ENCODE peak calls at places on chromosomes 2 and 18, in five cellular contexts. H is PC-3; K is stimulated activated naive B cell treated with anti-CD40 and anti-IgM and Interleukin-4, amounts not matched to agents 10 μg/mL and 1 μg/mL and 100 μg/mL, for 72 hours; Q is AG08395; E is naive thymus-derived CD4-positive, alpha-beta T cell. T is an unnamed sample.

GRCh38 chr18:73235921-73236320 is 368.1 kb upstream of the NETO1 start:
- DNase-seq in H (peak), E (no peak), Q (no peak), K (no peak), T (no peak)

GRCh38 chr2:113217455-113218282 is 43.9 kb downstream of the PSD4 start:
- DNase-seq in K (no peak), Q (no peak), H (no peak), E (no peak), T (no peak)

GRCh38 chr2:12169060-12169406 is 422.6 kb downstream of the LPIN1 start:
- DNase-seq in K (no peak), H (no peak), Q (peak), E (no peak), T (no peak)

GRCh38 chr2:36702781-36703180 is 6.3 kb downstream of the VIT start:
- DNase-seq in K (no peak), E (no peak), Q (no peak), H (no peak), T (no peak)

GRCh38 chr18:51537487-51537886 is 340.0 kb upstream of the MEX3C start:
- DNase-seq in Q (no peak), K (no peak), H (peak), E (no peak), T (no peak)

GRCh38 chr2:104378853-104379374 is 475.0 kb upstream of the POU3F3 start:
- DNase-seq in K (peak), Q (peak), E (peak), H (no peak), T (no peak)

GRCh38 chr18:6249788-6250187 is 164.9 kb downstream of the L3MBTL4 start:
- DNase-seq in Q (no peak), H (no peak), K (no peak), E (no peak), T (no peak)

GRCh38 chr2:173407176-173407575 is 52.5 kb downstream of the CDCA7 start:
- DNase-seq in H (no peak), Q (no peak), K (no peak), E (no peak), T (no peak)

GRCh38 chr2:212936572-212936971 is 214.8 kb downstream of the IKZF2 start:
- DNase-seq in E (no peak), Q (no peak), K (no peak), H (no peak), T (no peak)